ENCODE peak calls at places on chromosomes 4 and X, in four cellular contexts. E is testis, X is esophagus squamous epithelium, I is right cardiac atrium. H is an unnamed sample. For H3K4me1, the result is how much of the 10 kb centered on the place peaks cover.

GRCh38 chr4:170656506-170656905 is 566.8 kb upstream of the AADAT start:
- DNase-seq in E (no peak), X (no peak), I (no peak), H (no peak)

GRCh38 chrX:16185725-16186136 is 18.4 kb downstream of the MAGEB17 start:
- DNase-seq in E (no peak), X (no peak), I (no peak), H (no peak)

GRCh38 chr4:100738388-100739165 is 220.8 kb upstream of the EMCN start:
- DNase-seq in X (no peak), I (no peak), E (no peak), H (no peak)

GRCh38 chrX:51608766-51609165 is 9.9 kb downstream of the CENPVL3 start:
- DNase-seq in E (no peak), I (no peak), X (no peak), H (no peak)

GRCh38 chr4:165986956-165987698 is 114.1 kb downstream of the TLL1 start:
- DNase-seq in E (no peak), X (no peak), I (no peak), H (no peak)

GRCh38 chrX:119573840-119574393 is 446 bp upstream of the UBE2A start:
- DNase-seq in X (peak), E (peak), I (no peak), H (no peak)

GRCh38 chr4:13088726-13089658 is 395.1 kb downstream of the RAB28 start:
- DNase-seq in E (no peak), I (no peak), X (no peak), H (no peak)

GRCh38 chr4:1474126-1475090 is 68.2 kb upstream of the NKX1-1 start:
- DNase-seq in X (no peak), I (no peak), E (no peak), H (peak)

GRCh38 chrX:34382416-34382815 is 250.3 kb upstream of the FAM47A start:
- DNase-seq in X (no peak), I (no peak), E (no peak), H (no peak)

GRCh38 chr4:69743476-69744156 is 16.8 kb downstream of the SULT1B1 start:
- DNase-seq in I (no peak), X (no peak), E (no peak), H (no peak)

GRCh38 chrX:34406580-34406979 is 250.5 kb downstream of the TMEM47 start:
- DNase-seq in X (no peak), E (no peak), I (no peak), H (no peak)

GRCh38 chrX:107684956-107685385 is 56.7 kb downstream of the PRPS1 start:
- DNase-seq in X (peak), E (peak), I (peak), H (peak)

DNA sequence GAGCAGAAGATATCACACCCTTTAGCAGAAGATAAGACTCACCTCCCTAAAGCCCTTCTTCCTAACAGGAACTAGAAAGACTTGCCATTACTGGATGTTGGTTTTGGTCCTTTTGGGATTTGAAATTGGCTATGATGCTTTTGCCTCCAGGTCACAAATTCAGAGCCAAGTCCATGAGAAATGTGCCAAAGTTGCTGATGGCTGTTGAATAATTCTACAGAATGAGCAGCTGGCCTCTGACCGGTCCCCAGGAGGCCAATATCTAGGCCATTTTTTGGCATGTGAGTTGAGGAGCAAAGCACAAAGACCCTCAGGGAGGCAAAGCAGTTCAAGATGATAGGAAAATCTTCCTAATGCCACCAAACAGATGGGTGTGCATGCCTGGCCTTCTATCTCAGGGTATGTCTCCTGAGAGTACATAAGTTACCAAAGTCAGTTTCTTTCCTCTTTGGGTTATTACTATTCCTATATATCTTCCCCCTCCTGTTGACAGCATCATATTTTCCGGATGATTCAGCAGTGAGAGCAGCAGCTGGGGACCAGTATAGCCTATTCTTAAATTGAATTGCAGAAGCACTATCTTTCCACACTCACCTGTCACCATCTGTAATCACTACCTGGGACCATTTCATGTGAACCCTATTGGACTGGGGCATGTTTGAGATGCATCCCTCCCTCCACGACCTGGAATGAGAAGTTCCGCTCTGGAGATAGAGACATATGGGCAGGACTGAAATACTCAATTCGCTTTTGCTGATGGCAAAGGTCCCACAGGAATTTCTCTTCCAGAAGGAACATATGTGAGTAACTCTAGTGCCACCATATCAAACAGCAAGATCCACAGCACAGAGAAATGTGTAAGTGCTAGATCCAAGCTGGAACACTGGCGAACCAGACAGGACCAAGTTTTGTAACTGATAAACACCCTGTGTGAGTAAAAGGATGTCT is 44.2 kb downstream of the SEL1L3 start:
- DNase-seq in I (no peak), E (no peak), X (no peak), H (no peak)
- H3K4me1 ChIP-seq in I (under half), E (under half), X (under half), H (under half)

DNA sequence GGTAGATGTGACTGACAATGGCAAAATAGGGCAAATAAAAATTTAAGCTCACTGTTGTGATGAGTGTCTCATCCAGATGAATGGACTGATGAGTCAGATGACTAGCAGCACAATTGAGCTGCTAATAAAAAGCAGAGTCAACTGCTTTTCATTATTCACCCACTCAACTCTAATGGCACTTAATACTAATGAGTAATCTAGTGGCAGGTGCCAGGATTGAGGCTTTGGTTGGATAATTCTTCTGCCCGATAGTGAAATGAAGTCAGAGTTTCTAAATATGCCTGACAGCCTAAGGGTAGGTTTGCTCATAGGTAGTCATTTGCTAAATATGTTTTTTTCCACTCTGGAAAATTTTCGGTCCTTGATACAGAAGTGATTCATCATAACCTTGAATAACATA is 10.4 kb downstream of the OGT start:
- DNase-seq in X (no peak), I (no peak), E (no peak), H (no peak)
- H3K4me1 ChIP-seq in X (under half), I (under half), E (under half), H (under half)

GRCh38 chr4:40621229-40621591 is 8.5 kb downstream of the RBM47 start:
- DNase-seq in X (no peak), E (no peak), I (no peak), H (no peak)
- H3K4me1 ChIP-seq in X (under half), E (under half), I (under half), H (under half)

GRCh38 chr4:8536467-8536866 is 43.7 kb upstream of the GPR78 start:
- DNase-seq in E (no peak), I (no peak), X (no peak), H (no peak)

GRCh38 chr4:8538703-8539567 is 41.3 kb upstream of the GPR78 start:
- DNase-seq in I (peak), X (no peak), E (no peak), H (peak)

GRCh38 chr4:8534601-8535000 is 45.6 kb upstream of the GPR78 start:
- DNase-seq in X (no peak), I (no peak), E (no peak), H (no peak)

GRCh38 chr4:8538076-8538702 is 42.0 kb upstream of the GPR78 start:
- DNase-seq in X (no peak), E (no peak), I (no peak), H (no peak)

DNA sequence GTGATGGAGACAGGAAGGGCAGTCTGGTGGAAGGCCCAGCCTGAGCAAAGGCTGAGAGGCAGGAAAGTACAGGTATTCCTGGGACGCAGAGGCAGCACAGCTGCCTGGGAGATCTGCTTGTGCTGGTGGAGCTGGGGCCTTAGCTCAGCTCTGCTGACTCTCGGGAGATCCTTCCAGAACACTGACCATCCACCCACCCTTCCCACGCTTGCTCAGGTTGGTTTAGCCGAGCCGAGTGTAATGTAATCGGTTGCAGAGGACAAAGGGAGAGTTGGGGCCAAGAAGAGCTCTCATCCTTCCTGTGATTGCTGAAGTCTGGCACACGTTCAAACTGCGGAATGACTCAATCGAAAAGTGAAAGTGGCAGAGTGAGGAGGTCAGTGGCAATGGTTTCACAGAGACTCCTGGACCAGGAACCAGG is 43.1 kb upstream of the GPR78 start:
- DNase-seq in E (peak), I (no peak), X (no peak), H (no peak)
- H3K4me1 ChIP-seq in E (under half), I (under half), X (under half), H (under half)

GRCh38 chrX:40085086-40085551 is 12.6 kb downstream of the BCOR start:
- DNase-seq in E (no peak), I (peak), X (no peak), H (no peak)

GRCh38 chrX:40083979-40084359 is 13.8 kb downstream of the BCOR start:
- DNase-seq in X (no peak), E (no peak), I (peak), H (no peak)

GRCh38 chrX:40083120-40083978 is 14.4 kb downstream of the BCOR start:
- DNase-seq in E (peak), I (peak), X (no peak), H (peak)

GRCh38 chrX:40085714-40086113 is 12.0 kb downstream of the BCOR start:
- DNase-seq in I (peak), E (no peak), X (no peak), H (no peak)

DNA sequence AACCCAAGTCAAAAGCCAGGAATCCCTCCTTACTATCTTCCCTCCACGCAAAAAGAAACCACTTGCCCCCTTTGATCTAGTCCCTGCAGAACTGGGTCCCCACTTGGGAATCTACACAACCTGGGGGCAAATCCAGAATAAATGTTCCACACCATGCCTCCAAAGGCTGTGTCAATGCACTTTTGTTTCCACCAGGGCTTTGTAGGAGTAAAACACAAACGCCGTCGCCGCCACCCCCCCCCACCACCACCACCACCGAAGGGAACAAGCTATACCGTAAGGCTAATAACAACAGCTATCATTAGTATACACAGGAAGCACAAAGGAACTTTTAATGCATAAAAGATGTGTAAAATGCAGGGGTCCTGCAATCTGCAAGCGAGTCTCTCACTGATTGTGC is 13.3 kb downstream of the BCOR start:
- DNase-seq in E (no peak), X (no peak), I (peak), H (no peak)
- H3K4me1 ChIP-seq in E (under half), X (under half), I (under half), H (under half)

DNA sequence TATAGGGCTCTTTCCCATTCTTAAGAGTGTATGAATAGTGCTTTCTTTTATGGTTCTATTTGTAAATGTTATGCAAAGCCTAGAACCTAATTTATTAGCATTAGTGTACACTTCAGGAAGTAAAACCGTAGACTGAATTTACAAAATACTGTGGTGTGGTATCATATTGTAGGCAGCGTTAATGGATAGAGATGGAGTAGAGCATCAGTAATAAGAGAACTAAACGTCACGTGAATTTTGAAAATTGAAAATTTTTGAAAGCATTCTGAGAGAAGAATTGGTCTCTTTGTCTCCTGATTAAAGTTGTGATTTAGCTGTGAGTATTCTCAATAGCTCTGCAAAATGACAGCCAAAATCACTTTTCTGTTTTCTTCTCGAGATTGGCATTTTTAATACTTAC is 2.9 kb downstream of the STIM2 start:
- DNase-seq in E (no peak), I (no peak), X (no peak), H (no peak)
- H3K4me1 ChIP-seq in E (under half), I (under half), X (under half), H (half or more)

GRCh38 chrX:144388738-144389137 is 504.9 kb downstream of the UBE2NL start:
- DNase-seq in X (no peak), I (no peak), E (no peak), H (no peak)
- H3K4me1 ChIP-seq in X (under half), I (under half), E (under half), H (under half)

GRCh38 chr4:99635601-99636000 is 22.0 kb downstream of the C4orf54 start:
- DNase-seq in E (no peak), I (no peak), X (no peak), H (no peak)

GRCh38 chr4:99637174-99637573 is 20.5 kb downstream of the C4orf54 start:
- DNase-seq in I (no peak), E (no peak), X (no peak), H (no peak)

GRCh38 chr4:99633772-99634171 is 23.9 kb downstream of the C4orf54 start:
- DNase-seq in X (no peak), E (no peak), I (no peak), H (no peak)

GRCh38 chr4:99636422-99636821 is 21.2 kb downstream of the C4orf54 start:
- DNase-seq in E (no peak), X (no peak), I (no peak), H (no peak)

GRCh38 chr4:99634742-99635360 is 22.8 kb downstream of the C4orf54 start:
- DNase-seq in I (no peak), X (no peak), E (no peak), H (no peak)
- H3K4me1 ChIP-seq in I (under half), X (under half), E (under half), H (under half)